ENCODE peak calls at places on chromosomes 5 and 9, in ten cellular contexts. A is cardiac muscle cell, O is WTC11, S is ascending aorta, X is astrocyte of the cerebellum, C is endothelial cell, H is stomach, U is omental fat pad, Z is fibroblast of mammary gland, I is OCI-LY7. T is an unnamed sample.

GRCh38 chr9:3124006-3124405 is 280.1 kb upstream of the PUM3 start:
- DNase-seq in A (peak), O (no peak), S (no peak), X (no peak), C (no peak), H (no peak), U (no peak), Z (no peak), I (no peak), T (no peak)

GRCh38 chr5:79464695-79465332 is 49.1 kb downstream of the HOMER1 start:
- DNase-seq in A (peak), O (no peak), S (no peak), X (no peak), C (no peak), H (no peak), U (no peak), Z (peak), I (peak), T (no peak)

GRCh38 chr5:142388696-142389095 is 63.9 kb upstream of the SPRY4 start:
- DNase-seq in A (no peak), O (no peak), S (no peak), X (no peak), C (no peak), H (no peak), U (no peak), Z (peak), I (no peak), T (no peak)

GRCh38 chr9:76302947-76303550 is 91.2 kb downstream of the RFK start:
- DNase-seq in A (peak), O (no peak), S (no peak), X (peak), C (no peak), H (no peak), U (no peak), Z (peak), I (peak), T (no peak)

GRCh38 chr5:174798411-174798930 is 74.1 kb downstream of the MSX2 start:
- DNase-seq in A (no peak), O (no peak), S (no peak), X (no peak), C (no peak), H (no peak), U (no peak), Z (peak), I (no peak), T (no peak)

GRCh38 chr9:27003406-27004147 is 1.9 kb downstream of the LRRC19 start:
- DNase-seq in A (no peak), O (no peak), S (no peak), X (no peak), C (no peak), H (no peak), U (no peak), Z (no peak), I (no peak), T (no peak)

GRCh38 chr5:131423056-131423455 is 159.2 kb downstream of the CDC42SE2 start:
- DNase-seq in A (peak), O (no peak), S (no peak), X (peak), C (peak), H (no peak), U (no peak), Z (peak), I (peak), T (no peak)

GRCh38 chr5:88370824-88371223 is 102.2 kb upstream of the TMEM161B start:
- DNase-seq in A (no peak), O (no peak), S (no peak), X (no peak), C (no peak), H (no peak), U (no peak), Z (no peak), I (no peak), T (no peak)

GRCh38 chr5:105030153-105030552 is 1467.6 kb upstream of the NUDT12 start:
- DNase-seq in A (no peak), O (no peak), S (no peak), X (no peak), C (no peak), H (no peak), U (no peak), Z (no peak), I (no peak), T (no peak)

GRCh38 chr5:58543723-58544122 is 39.2 kb upstream of the RAB3C start:
- DNase-seq in A (no peak), O (no peak), S (no peak), X (no peak), C (no peak), H (no peak), U (no peak), Z (no peak), I (no peak), T (no peak)

GRCh38 chr5:115072266-115073056 is 97.2 kb downstream of the TRIM36 start:
- DNase-seq in A (no peak), O (peak), S (no peak), X (no peak), C (no peak), H (no peak), U (no peak), Z (no peak), I (peak), T (no peak)

GRCh38 chr9:4762889-4763521 is 22.0 kb upstream of the AK3 start:
- DNase-seq in A (peak), O (peak), S (no peak), X (no peak), C (peak), H (no peak), U (no peak), Z (peak), I (no peak), T (peak)

GRCh38 chr9:131346559-131346958 is 47.3 kb upstream of the PRRC2B start:
- DNase-seq in A (no peak), O (no peak), S (no peak), X (no peak), C (no peak), H (no peak), U (no peak), Z (no peak), I (no peak), T (no peak)

GRCh38 chr9:36974731-36975130 is 59.3 kb downstream of the PAX5 start:
- DNase-seq in A (no peak), O (no peak), S (no peak), X (no peak), C (no peak), H (peak), U (no peak), Z (no peak), I (no peak), T (no peak)
- TF ChIP-seq CTCF in A (peak), O (no peak), S (no peak), X (peak), C (no peak), H (no peak), U (no peak), Z (no peak), I (no peak), T (no peak)

GRCh38 chr5:78360674-78361225 is 333 bp downstream of the SCAMP1 start:
- DNase-seq in A (peak), O (no peak), S (no peak), X (no peak), C (peak), H (peak), U (peak), Z (no peak), I (peak), T (peak)
- TF ChIP-seq CTCF in A (no peak), O (no peak), S (no peak), X (no peak), C (no peak), H (no peak), U (no peak), Z (no peak), I (no peak), T (no peak)

GRCh38 chr5:40680741-40681350 is 1.1 kb downstream of the PTGER4 start:
- DNase-seq in A (no peak), O (peak), S (no peak), X (no peak), C (no peak), H (no peak), U (no peak), Z (no peak), I (no peak), T (no peak)
- TF ChIP-seq CTCF in A (no peak), O (no peak), S (no peak), X (peak), C (peak), H (no peak), U (no peak), Z (no peak), I (no peak), T (peak)

GRCh38 chr9:82763631-82764030 is 299.3 kb downstream of the RASEF start:
- DNase-seq in A (no peak), O (peak), S (no peak), X (no peak), C (no peak), H (no peak), U (no peak), Z (no peak), I (peak), T (no peak)
- TF ChIP-seq CTCF in A (no peak), O (no peak), S (no peak), X (no peak), C (no peak), H (no peak), U (no peak), Z (no peak), I (peak), T (no peak)

DNA sequence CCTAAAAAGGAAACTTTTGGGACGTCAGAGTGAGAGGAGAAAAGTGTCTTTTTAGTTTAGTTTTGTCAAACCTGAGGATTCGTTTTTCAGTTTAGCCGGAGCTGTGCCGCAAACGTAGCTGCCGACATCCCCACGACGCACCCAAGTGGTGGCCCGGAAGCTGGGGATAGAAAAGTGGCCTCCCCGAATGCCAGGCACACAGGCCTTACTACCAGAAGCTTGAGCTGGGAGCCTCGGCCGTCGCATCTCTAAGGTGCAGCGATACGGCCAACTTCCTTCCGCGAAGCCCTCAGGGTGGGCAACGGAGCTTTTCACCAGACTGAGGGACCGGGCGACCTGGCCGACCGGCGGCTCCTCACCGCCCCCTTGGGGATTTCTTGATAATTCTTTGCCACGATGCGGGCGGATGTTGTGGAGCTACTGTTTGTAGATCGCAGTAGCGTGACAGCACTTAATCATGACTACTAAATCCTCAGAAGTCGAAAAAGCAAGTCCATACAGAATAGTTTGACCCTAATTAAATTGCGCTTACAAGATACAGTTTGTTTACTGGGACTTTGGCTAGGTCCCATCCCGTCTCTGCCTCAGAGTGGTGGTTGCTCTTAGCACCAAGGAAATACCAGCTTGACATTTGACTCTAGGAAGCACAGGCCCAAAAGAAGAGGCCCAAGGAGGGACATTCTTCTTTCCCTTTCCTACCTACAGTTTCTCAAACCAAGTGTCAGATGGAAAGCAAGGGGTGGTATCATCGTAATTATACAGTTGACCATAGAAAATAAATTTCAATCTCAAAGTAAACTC is 584 bp upstream of the TMEM267 start:
- DNase-seq in A (peak), O (peak), S (peak), X (peak), C (peak), H (peak), U (peak), Z (peak), I (peak), T (peak)
- TF ChIP-seq CTCF in A (peak), O (peak), S (peak), X (peak), C (peak), H (peak), U (peak), Z (peak), I (peak), T (peak)

DNA sequence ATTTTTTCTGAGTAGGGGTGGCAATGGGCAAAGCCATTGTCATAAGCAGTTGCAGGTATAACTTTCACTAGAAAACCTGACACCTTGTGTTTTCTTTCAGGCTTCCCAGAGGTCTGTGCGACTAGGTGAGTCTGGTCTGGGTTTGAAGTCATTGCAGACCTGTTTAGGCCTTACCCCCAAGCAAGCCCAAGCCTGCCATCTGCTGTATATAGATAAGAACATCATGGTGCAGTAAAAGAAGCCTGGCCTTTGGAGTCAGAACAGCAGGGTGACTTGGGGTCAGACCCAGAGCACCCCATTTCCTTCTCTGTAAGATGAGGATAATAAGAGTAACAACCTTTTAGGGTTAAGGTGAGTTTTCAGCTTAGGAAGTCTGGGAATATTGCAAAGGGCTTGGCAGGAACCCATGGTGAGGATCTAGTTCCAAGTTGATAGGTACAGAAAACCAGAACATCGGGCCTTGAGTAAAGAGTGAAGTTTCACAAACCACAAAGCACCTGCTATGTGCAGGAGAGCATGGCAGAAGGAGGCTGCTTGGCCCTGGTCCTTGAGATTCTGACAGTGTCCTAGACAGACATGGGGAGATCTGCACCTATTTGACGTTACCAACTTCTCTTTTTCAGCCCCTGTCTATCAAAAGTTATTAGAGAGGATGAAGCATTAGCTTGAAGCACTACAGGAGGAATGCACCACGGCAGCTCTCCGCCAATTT is 33.9 kb downstream of the TGFBI start:
- DNase-seq in A (peak), O (peak), S (no peak), X (no peak), C (peak), H (no peak), U (no peak), Z (peak), I (peak), T (no peak)
- TF ChIP-seq CTCF in A (peak), O (peak), S (peak), X (peak), C (peak), H (no peak), U (no peak), Z (peak), I (peak), T (peak)

GRCh38 chr5:153753645-153754432 is 263.4 kb downstream of the GRIA1 start:
- DNase-seq in A (no peak), O (no peak), S (no peak), X (no peak), C (no peak), H (no peak), U (no peak), Z (peak), I (no peak), T (no peak)

GRCh38 chr5:153755913-153756500 is 265.5 kb downstream of the GRIA1 start:
- DNase-seq in A (no peak), O (no peak), S (no peak), X (no peak), C (no peak), H (no peak), U (no peak), Z (peak), I (no peak), T (no peak)

GRCh38 chr5:153752890-153753289 is 262.4 kb downstream of the GRIA1 start:
- DNase-seq in A (no peak), O (no peak), S (no peak), X (peak), C (no peak), H (no peak), U (no peak), Z (peak), I (no peak), T (no peak)

GRCh38 chr5:153756540-153756939 is 266.1 kb downstream of the GRIA1 start:
- DNase-seq in A (no peak), O (no peak), S (no peak), X (no peak), C (no peak), H (no peak), U (no peak), Z (peak), I (peak), T (no peak)
- TF ChIP-seq CTCF in A (peak), O (no peak), S (no peak), X (no peak), C (no peak), H (no peak), U (no peak), Z (peak), I (peak), T (no peak)

GRCh38 chr9:133715866-133716563 is 22.1 kb downstream of the SARDH start:
- DNase-seq in A (peak), O (peak), S (no peak), X (no peak), C (peak), H (no peak), U (no peak), Z (peak), I (peak), T (peak)
- TF ChIP-seq CTCF in A (peak), O (peak), S (no peak), X (peak), C (no peak), H (no peak), U (no peak), Z (peak), I (peak), T (peak)

GRCh38 chr5:140107312-140108092 is 6.4 kb upstream of the PURA start:
- DNase-seq in A (peak), O (peak), S (peak), X (peak), C (peak), H (peak), U (no peak), Z (peak), I (peak), T (peak)
- TF ChIP-seq CTCF in A (peak), O (no peak), S (peak), X (peak), C (no peak), H (no peak), U (no peak), Z (no peak), I (peak), T (peak)

GRCh38 chr9:128203842-128204551 is 818 bp downstream of the DNM1 start:
- DNase-seq in A (peak), O (peak), S (no peak), X (no peak), C (peak), H (no peak), U (no peak), Z (no peak), I (no peak), T (peak)

GRCh38 chr9:128204858-128205257 is 1.7 kb downstream of the DNM1 start:
- DNase-seq in A (no peak), O (no peak), S (no peak), X (no peak), C (no peak), H (no peak), U (no peak), Z (no peak), I (no peak), T (no peak)

GRCh38 chr9:128202648-128203023 is 543 bp upstream of the DNM1 start:
- DNase-seq in A (no peak), O (no peak), S (no peak), X (no peak), C (no peak), H (no peak), U (no peak), Z (no peak), I (no peak), T (no peak)

GRCh38 chr9:128203024-128203841 is at the start of gene DNM1:
- DNase-seq in A (peak), O (peak), S (no peak), X (no peak), C (peak), H (peak), U (no peak), Z (peak), I (peak), T (peak)

GRCh38 chr9:128201441-128202369 is 1.5 kb upstream of the DNM1 start:
- DNase-seq in A (no peak), O (no peak), S (no peak), X (peak), C (no peak), H (no peak), U (no peak), Z (peak), I (no peak), T (no peak)
- TF ChIP-seq CTCF in A (no peak), O (no peak), S (no peak), X (no peak), C (no peak), H (no peak), U (no peak), Z (no peak), I (no peak), T (no peak)